ENCODE peak calls at places on chromosomes 11 and 22, in eight cellular contexts. U is foreskin fibroblast; N is stimulated activated CD8-positive, alpha-beta memory T cell treated with anti-CD3 and anti-CD28 coated beads, Interleukin-12 subunit alpha, Interleukin-12 subunit beta, amount 100 ng/mL, for 4 hours; D is T47D; Y is DMS 273 treated with DMSO at 0.1 percent for 48 hours; B is testis; F is SJSA1; L is adrenal gland. S is an unnamed sample.

GRCh38 chr11:104609297-104609696 is 289.0 kb downstream of the CASP12 start:
- DNase-seq in U (peak; percentile 64), Y (peak; percentile 1), F (peak; percentile 10), B (peak; percentile 33), N (peak; percentile 1), D (peak; percentile 74), L (peak; percentile 41), S (peak; percentile 15)

GRCh38 chr11:134780486-134781155 is 368.6 kb upstream of the B3GAT1 start:
- DNase-seq in Y (no peak), N (no peak), D (peak; percentile 79), L (no peak), B (no peak), F (no peak), U (no peak), S (no peak)

GRCh38 chr11:8000390-8000789 is 13.3 kb downstream of the EIF3F start:
- DNase-seq in U (no peak), F (no peak), D (no peak), B (no peak), N (no peak), L (no peak), Y (no peak), S (no peak)

GRCh38 chr11:2330696-2331095 is 28.9 kb downstream of the TSPAN32 start:
- DNase-seq in L (no peak), N (no peak), D (no peak), U (no peak), B (no peak), Y (no peak), F (no peak), S (no peak)

GRCh38 chr11:38751421-38751820 is 2153.4 kb upstream of the RAG2 start:
- DNase-seq in Y (no peak), U (no peak), F (no peak), L (no peak), B (no peak), D (no peak), N (no peak), S (no peak)

GRCh38 chr22:38080847-38081635 is 2.9 kb downstream of the SLC16A8 start:
- DNase-seq in N (no peak), B (peak; percentile 49), U (no peak), L (no peak), F (no peak), Y (no peak), D (no peak), S (no peak)

GRCh38 chr22:37190262-37190780 is 2.3 kb upstream of the C1QTNF6 start:
- DNase-seq in D (peak; percentile 30), L (no peak), Y (no peak), F (no peak), B (no peak), N (no peak), U (no peak), S (no peak)

GRCh38 chr22:44758970-44759365 is 6.6 kb downstream of the ARHGAP8 start:
- DNase-seq in F (peak; percentile 16), Y (no peak), L (no peak), D (no peak), U (no peak), B (no peak), N (no peak), S (no peak)

GRCh38 chr11:20125927-20126326 is 34.3 kb downstream of the DBX1 start:
- DNase-seq in D (no peak), Y (no peak), N (no peak), B (no peak), F (no peak), U (peak; percentile 30), L (no peak), S (no peak)

GRCh38 chr11:68461284-68461861 is 821 bp downstream of the PPP6R3 start:
- DNase-seq in L (no peak), B (no peak), F (peak; percentile 65), Y (no peak), U (no peak), D (peak; percentile 72), N (no peak), S (no peak)

GRCh38 chr22:23791737-23792645 is 5.2 kb downstream of the SMARCB1 start:
- DNase-seq in L (no peak), U (no peak), F (no peak), B (no peak), Y (no peak), D (no peak), N (no peak), S (no peak)

GRCh38 chr22:36326178-36327161 is 61.3 kb downstream of the MYH9 start:
- DNase-seq in U (no peak), B (no peak), D (no peak), F (no peak), Y (no peak), N (no peak), L (peak; percentile 16), S (no peak)

GRCh38 chr22:37260939-37261338 is 16.9 kb upstream of the RAC2 start:
- DNase-seq in U (peak; percentile 35), N (no peak), Y (no peak), B (peak; percentile 81), D (peak; percentile 64), L (peak; percentile 59), F (peak; percentile 45), S (peak; percentile 49)

GRCh38 chr11:83656931-83657330 is 370.8 kb upstream of the CCDC90B start:
- DNase-seq in D (no peak), N (no peak), U (no peak), B (no peak), L (no peak), F (no peak), Y (no peak), S (no peak)

GRCh38 chr11:12787847-12788246 is 113.6 kb downstream of the TEAD1 start:
- DNase-seq in L (peak; percentile 48), Y (no peak), D (no peak), F (peak; percentile 31), U (peak; percentile 79), B (no peak), N (no peak), S (no peak)

GRCh38 chr11:65708451-65708850 is 3.6 kb upstream of the KAT5 start:
- DNase-seq in D (no peak), L (no peak), Y (no peak), U (no peak), F (no peak), B (no peak), N (no peak), S (no peak)

GRCh38 chr11:43489869-43490465 is 131.2 kb downstream of the TTC17 start:
- DNase-seq in L (no peak), D (no peak), N (no peak), Y (no peak), U (no peak), F (no peak), B (no peak), S (no peak)

GRCh38 chr11:89381094-89381493 is 110.1 kb downstream of the NOX4 start:
- DNase-seq in F (peak; percentile 81), L (no peak), Y (no peak), N (no peak), D (no peak), B (no peak), U (peak; percentile 93), S (no peak)

GRCh38 chr22:20228055-20228938 is 39.8 kb downstream of the RTN4R start:
- DNase-seq in B (no peak), N (no peak), D (no peak), U (no peak), L (no peak), F (no peak), Y (no peak), S (no peak)

GRCh38 chr22:48898524-48899377 is 928.9 kb downstream of the BRD1 start:
- DNase-seq in N (no peak), D (no peak), Y (no peak), U (no peak), L (peak; percentile 2), F (no peak), B (no peak), S (no peak)

GRCh38 chr11:94032066-94032465 is 10.9 kb downstream of the HEPHL1 start:
- DNase-seq in N (no peak), B (no peak), Y (no peak), F (no peak), D (no peak), L (no peak), U (no peak), S (no peak)

GRCh38 chr11:18774801-18775200 is 16.8 kb downstream of the PTPN5 start:
- DNase-seq in F (no peak), L (no peak), U (no peak), D (no peak), B (no peak), N (no peak), Y (no peak), S (no peak)

GRCh38 chr11:292211-293121 is 3.5 kb downstream of the PGGHG start:
- DNase-seq in N (no peak), B (no peak), L (no peak), Y (no peak), U (no peak), D (no peak), F (no peak), S (no peak)

GRCh38 chr11:127471662-127472061 is 471.1 kb upstream of the KIRREL3 start:
- DNase-seq in N (no peak), Y (no peak), U (no peak), L (no peak), B (no peak), D (no peak), F (no peak), S (no peak)